ENCODE peak calls at places on chromosomes 2 and 18, in four cellular contexts. One of them, this sample, is unnamed.
A peak's percentile ranks its signal among the peaks of the same experiment; 100 is the strongest.

GRCh38 chr2:237978058-237978712 is 11.4 kb downstream of the UBE2F start:
- DNase-seq in esophagus squamous epithelium: no peak
- DNase-seq in osteocyte: no peak
- DNase-seq in GM13977: no peak
- DNase-seq in this sample: no peak

GRCh38 chr18:78893396-78894305 is 86.0 kb upstream of the SALL3 start:
- DNase-seq in esophagus squamous epithelium: no peak
- DNase-seq in osteocyte: no peak
- DNase-seq in GM13977: no peak
- DNase-seq in this sample: no peak

GRCh38 chr2:240714747-240715725 is 23.4 kb downstream of the AQP12A start:
- DNase-seq in esophagus squamous epithelium: no peak
- DNase-seq in osteocyte: no peak
- DNase-seq in GM13977: no peak
- DNase-seq in this sample: no peak

GRCh38 chr2:44930274-44930826 is 11.2 kb upstream of the SIX3 start:
- DNase-seq in GM13977: peak; percentile 41
- DNase-seq in esophagus squamous epithelium: no peak
- DNase-seq in osteocyte: no peak
- DNase-seq in this sample: no peak

GRCh38 chr2:19785432-19785831 is 116.4 kb downstream of the TTC32 start:
- DNase-seq in esophagus squamous epithelium: no peak
- DNase-seq in GM13977: no peak
- DNase-seq in osteocyte: no peak
- DNase-seq in this sample: no peak

GRCh38 chr2:112764071-112765044 is at the start of gene CKAP2L:
- DNase-seq in GM13977: peak; percentile 96
- DNase-seq in esophagus squamous epithelium: peak; percentile 80
- DNase-seq in osteocyte: peak; percentile 98
- DNase-seq in this sample: peak; percentile 86

GRCh38 chr18:28792404-28793103 is 615.6 kb upstream of the CDH2 start:
- DNase-seq in esophagus squamous epithelium: no peak
- DNase-seq in osteocyte: no peak
- DNase-seq in GM13977: no peak
- DNase-seq in this sample: no peak

GRCh38 chr18:79599503-79599931 is 80.1 kb upstream of the CTDP1 start:
- DNase-seq in GM13977: no peak
- DNase-seq in esophagus squamous epithelium: no peak
- DNase-seq in osteocyte: no peak
- DNase-seq in this sample: no peak

GRCh38 chr2:66440692-66441091 is 5.8 kb downstream of the MEIS1 start:
- DNase-seq in esophagus squamous epithelium: no peak
- DNase-seq in osteocyte: no peak
- DNase-seq in GM13977: no peak
- DNase-seq in this sample: no peak

GRCh38 chr18:68940754-68941153 is 142.9 kb downstream of the CCDC102B start:
- DNase-seq in GM13977: no peak
- DNase-seq in osteocyte: no peak
- DNase-seq in esophagus squamous epithelium: no peak
- DNase-seq in this sample: no peak

GRCh38 chr2:215609089-215610032 is 173.5 kb upstream of the FN1 start:
- DNase-seq in GM13977: no peak
- DNase-seq in esophagus squamous epithelium: no peak
- DNase-seq in osteocyte: no peak
- DNase-seq in this sample: no peak

GRCh38 chr18:45359275-45360009 is 255.8 kb upstream of the SLC14A2 start:
- DNase-seq in osteocyte: no peak
- DNase-seq in esophagus squamous epithelium: no peak
- DNase-seq in GM13977: no peak
- DNase-seq in this sample: no peak

GRCh38 chr18:23523429-23524212 is 20.3 kb downstream of the RMC1 start:
- DNase-seq in osteocyte: no peak
- DNase-seq in esophagus squamous epithelium: no peak
- DNase-seq in GM13977: peak; percentile 40
- DNase-seq in this sample: no peak

GRCh38 chr18:22241806-22242440 is 72.5 kb downstream of the GATA6 start:
- DNase-seq in esophagus squamous epithelium: no peak
- DNase-seq in GM13977: no peak
- DNase-seq in osteocyte: no peak
- DNase-seq in this sample: no peak

GRCh38 chr2:43228341-43228751 is 1.9 kb upstream of the ZFP36L2 start:
- DNase-seq in GM13977: no peak
- DNase-seq in esophagus squamous epithelium: no peak
- DNase-seq in osteocyte: no peak
- DNase-seq in this sample: no peak

GRCh38 chr2:225019100-225019499 is 23.2 kb downstream of the DOCK10 start:
- DNase-seq in GM13977: no peak
- DNase-seq in esophagus squamous epithelium: no peak
- DNase-seq in osteocyte: no peak
- DNase-seq in this sample: no peak

GRCh38 chr18:11251229-11251890 is 102.0 kb upstream of the PIEZO2 start:
- DNase-seq in esophagus squamous epithelium: no peak
- DNase-seq in GM13977: no peak
- DNase-seq in osteocyte: no peak
- DNase-seq in this sample: no peak

GRCh38 chr2:171289938-171290480 is 129.3 kb upstream of the TLK1 start:
- DNase-seq in esophagus squamous epithelium: no peak
- DNase-seq in osteocyte: peak; percentile 23
- DNase-seq in GM13977: no peak
- DNase-seq in this sample: no peak

GRCh38 chr2:3143602-3144001 is 234.0 kb downstream of the EIPR1 start:
- DNase-seq in osteocyte: peak; percentile 67
- DNase-seq in esophagus squamous epithelium: no peak
- DNase-seq in GM13977: no peak
- DNase-seq in this sample: no peak

GRCh38 chr2:45625824-45626223 is 14.8 kb upstream of the SRBD1 start:
- DNase-seq in GM13977: no peak
- DNase-seq in esophagus squamous epithelium: no peak
- DNase-seq in osteocyte: no peak
- DNase-seq in this sample: no peak

GRCh38 chr2:109410021-109410815 is 203.5 kb downstream of the SEPTIN10 start:
- DNase-seq in osteocyte: no peak
- DNase-seq in GM13977: no peak
- DNase-seq in esophagus squamous epithelium: no peak
- DNase-seq in this sample: no peak

GRCh38 chr2:54176577-54176976 is 61.2 kb downstream of the ACYP2 start:
- DNase-seq in GM13977: peak; percentile 10
- DNase-seq in osteocyte: no peak
- DNase-seq in esophagus squamous epithelium: no peak
- DNase-seq in this sample: no peak

GRCh38 chr2:105426626-105427292 is 27.9 kb upstream of the FHL2 start:
- DNase-seq in esophagus squamous epithelium: no peak
- DNase-seq in osteocyte: peak; percentile 67
- DNase-seq in GM13977: no peak
- DNase-seq in this sample: no peak

GRCh38 chr18:5879479-5879882 is 15.8 kb downstream of the TMEM200C start:
- DNase-seq in osteocyte: no peak
- DNase-seq in GM13977: no peak
- DNase-seq in esophagus squamous epithelium: no peak
- DNase-seq in this sample: no peak

GRCh38 chr2:31083204-31083993 is 54.8 kb downstream of the GALNT14 start:
- DNase-seq in GM13977: no peak
- DNase-seq in osteocyte: no peak
- DNase-seq in esophagus squamous epithelium: no peak
- DNase-seq in this sample: no peak

GRCh38 chr2:23467618-23468017 is 82.6 kb downstream of the KLHL29 start:
- DNase-seq in esophagus squamous epithelium: no peak
- DNase-seq in osteocyte: no peak
- DNase-seq in GM13977: no peak
- DNase-seq in this sample: no peak

GRCh38 chr2:120442923-120443571 is 97.1 kb downstream of the INHBB start:
- DNase-seq in esophagus squamous epithelium: no peak
- DNase-seq in osteocyte: no peak
- DNase-seq in GM13977: no peak
- DNase-seq in this sample: no peak

GRCh38 chr2:158926478-158926948 is 41.9 kb upstream of the TANC1 start:
- DNase-seq in GM13977: no peak
- DNase-seq in osteocyte: no peak
- DNase-seq in esophagus squamous epithelium: no peak
- DNase-seq in this sample: no peak

GRCh38 chr18:74654637-74655036 is 57.0 kb downstream of the ZNF407 start:
- DNase-seq in GM13977: no peak
- DNase-seq in esophagus squamous epithelium: no peak
- DNase-seq in osteocyte: no peak
- DNase-seq in this sample: no peak

DNA sequence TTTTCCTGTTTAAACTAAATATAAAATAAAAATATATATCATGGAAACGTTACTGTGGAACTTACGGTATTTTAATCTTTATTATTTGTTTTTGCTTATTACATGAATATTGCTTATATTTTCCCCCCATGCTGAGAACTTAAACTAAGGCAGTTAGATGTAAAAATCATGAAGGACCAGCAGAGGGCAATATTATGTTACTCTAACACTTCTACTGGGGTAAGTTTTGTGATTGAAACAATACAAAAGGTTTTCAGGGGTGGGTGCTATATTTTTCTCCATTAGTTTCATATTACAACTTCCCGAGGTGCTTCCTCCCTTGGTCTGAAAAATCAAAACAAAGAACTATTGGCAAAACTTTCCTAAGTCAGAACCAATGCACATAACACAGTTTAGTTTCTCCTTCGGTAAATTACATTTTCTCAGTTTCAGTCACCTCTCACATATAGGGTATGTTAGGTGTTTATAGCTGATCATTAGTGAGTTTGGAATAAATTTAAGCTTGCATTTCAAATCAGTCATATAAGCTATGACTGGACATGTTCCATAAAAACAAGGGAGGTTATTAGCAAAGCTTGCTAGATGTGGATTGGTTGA is 54.8 kb downstream of the ZNF407 start:
- DNase-seq in esophagus squamous epithelium: no peak
- DNase-seq in osteocyte: no peak
- DNase-seq in GM13977: peak; percentile 34
- DNase-seq in this sample: no peak
- TF ChIP-seq CTCF in esophagus squamous epithelium: peak; percentile 38
- TF ChIP-seq CTCF in osteocyte: peak; percentile 72
- TF ChIP-seq CTCF in GM13977: peak; percentile 47
- TF ChIP-seq CTCF in this sample: peak; percentile 50

GRCh38 chr18:26771524-26771923 is 94.0 kb downstream of the AQP4 start:
- DNase-seq in osteocyte: no peak
- DNase-seq in GM13977: peak; percentile 14
- DNase-seq in esophagus squamous epithelium: no peak
- DNase-seq in this sample: no peak
- TF ChIP-seq CTCF in osteocyte: peak; percentile 58
- TF ChIP-seq CTCF in GM13977: peak; percentile 26
- TF ChIP-seq CTCF in esophagus squamous epithelium: peak; percentile 39
- TF ChIP-seq CTCF in this sample: no peak

DNA sequence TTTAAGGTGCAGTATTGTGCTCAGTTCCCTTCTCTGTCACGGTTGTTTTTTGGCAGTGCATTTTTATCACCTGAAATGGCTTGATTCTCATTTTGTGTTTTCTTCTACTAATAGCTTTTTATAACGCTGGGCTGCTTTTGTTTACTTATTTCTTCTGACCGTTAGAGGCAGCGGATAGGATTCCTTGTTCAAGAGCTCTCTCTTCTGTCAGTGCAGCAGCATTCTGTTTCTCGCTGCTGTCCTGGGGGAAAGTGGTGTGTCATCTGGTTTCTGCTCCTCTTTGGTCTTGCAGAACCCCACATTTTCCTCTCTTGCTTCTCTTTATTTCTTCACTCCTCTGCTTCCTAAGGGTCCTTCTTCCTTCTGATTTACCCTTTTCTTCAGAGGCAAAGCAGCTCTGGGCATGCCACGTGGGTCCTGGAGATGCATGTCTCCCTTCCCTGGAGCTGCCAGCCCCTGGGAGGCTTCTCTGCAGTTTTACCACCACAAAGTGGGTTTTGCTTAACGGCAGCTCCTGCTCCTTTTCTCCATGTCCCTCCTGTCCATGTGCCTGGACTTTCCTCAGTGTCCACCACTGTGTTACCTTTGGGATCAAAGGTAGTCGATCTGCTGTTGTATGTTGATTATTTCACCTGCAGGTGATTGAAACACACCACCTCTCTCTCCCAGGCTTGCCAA is 47.3 kb upstream of the SNTG2 start:
- DNase-seq in GM13977: no peak
- DNase-seq in esophagus squamous epithelium: no peak
- DNase-seq in osteocyte: peak; percentile 38
- DNase-seq in this sample: no peak
- TF ChIP-seq CTCF in GM13977: no peak
- TF ChIP-seq CTCF in esophagus squamous epithelium: no peak
- TF ChIP-seq CTCF in osteocyte: no peak
- TF ChIP-seq CTCF in this sample: no peak

DNA sequence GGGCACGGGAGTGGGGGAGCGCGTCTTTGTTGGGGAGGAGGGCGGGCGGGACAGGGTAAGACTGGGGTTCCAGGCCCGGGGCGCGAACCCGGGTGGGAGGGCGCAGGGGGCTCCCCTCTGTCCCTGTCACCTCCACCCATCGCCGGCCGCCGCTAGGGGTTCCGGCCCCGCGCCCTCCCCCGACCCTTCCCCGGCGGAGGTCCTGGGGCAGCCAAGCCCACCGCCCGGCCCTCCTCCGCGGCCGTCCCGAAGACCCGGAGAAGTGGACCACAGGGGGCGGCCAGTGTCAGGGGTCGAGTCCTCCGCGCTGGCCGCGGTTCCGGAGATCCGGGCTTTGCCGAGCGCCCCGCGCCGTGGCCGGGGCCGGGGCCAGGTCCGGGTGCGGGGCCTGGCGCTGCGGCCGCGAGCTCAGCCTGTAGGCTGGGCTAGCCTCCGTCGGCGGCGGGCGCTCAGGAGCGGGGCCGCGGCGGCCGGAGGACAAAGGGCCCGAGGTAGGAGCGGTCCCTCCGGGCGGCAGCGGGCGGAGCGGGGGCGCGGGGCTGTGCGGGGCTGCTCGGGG is 16.6 kb upstream of the E2F6 start:
- DNase-seq in osteocyte: no peak
- DNase-seq in GM13977: peak; percentile 40
- DNase-seq in esophagus squamous epithelium: no peak
- DNase-seq in this sample: no peak
- TF ChIP-seq CTCF in osteocyte: no peak
- TF ChIP-seq CTCF in GM13977: no peak
- TF ChIP-seq CTCF in esophagus squamous epithelium: no peak
- TF ChIP-seq CTCF in this sample: no peak

GRCh38 chr2:231530099-231531085 is at the start of gene NMUR1:
- DNase-seq in esophagus squamous epithelium: no peak
- DNase-seq in GM13977: peak; percentile 88
- DNase-seq in osteocyte: no peak
- DNase-seq in this sample: no peak
- TF ChIP-seq CTCF in esophagus squamous epithelium: peak; percentile 67
- TF ChIP-seq CTCF in GM13977: peak; percentile 92
- TF ChIP-seq CTCF in osteocyte: peak; percentile 86
- TF ChIP-seq CTCF in this sample: peak; percentile 80

DNA sequence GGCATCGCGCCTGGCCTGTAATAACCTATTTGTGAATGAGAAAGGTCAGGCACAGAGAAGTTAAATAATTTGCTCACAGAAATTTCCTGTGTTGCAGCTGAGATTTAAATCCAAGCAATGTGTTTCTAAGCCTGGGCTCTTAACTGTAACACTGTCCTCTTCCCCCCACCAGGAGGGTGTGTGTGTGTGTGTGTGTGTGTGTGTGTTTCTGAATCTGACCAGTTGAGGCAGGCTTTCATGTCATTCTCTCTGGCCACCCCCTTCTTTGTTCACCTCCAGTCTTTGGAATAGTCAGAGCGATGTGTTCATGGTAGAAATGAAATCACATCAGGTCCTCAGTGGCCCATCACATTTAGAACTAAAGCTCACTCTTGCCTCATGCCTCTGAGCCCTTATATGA is 81.2 kb downstream of the NEDD4L start:
- DNase-seq in GM13977: no peak
- DNase-seq in osteocyte: no peak
- DNase-seq in esophagus squamous epithelium: no peak
- DNase-seq in this sample: no peak
- TF ChIP-seq CTCF in GM13977: no peak
- TF ChIP-seq CTCF in osteocyte: no peak
- TF ChIP-seq CTCF in esophagus squamous epithelium: no peak
- TF ChIP-seq CTCF in this sample: no peak